ENCODE peak calls at places on chromosomes 13 and 19, in ten cellular contexts. E, G, H, B, Z, Q, P, Y, I and R are unnamed samples.

GRCh38 chr13:19587635-19588300 is 26.4 kb upstream of the TPTE2 start:
- DNase-seq in B (no peak), Q (no peak), H (no peak), Z (peak), P (no peak), Y (peak), G (no peak), E (peak), I (peak), R (no peak)

GRCh38 chr13:27791146-27791900 is 960 bp upstream of the GSX1 start:
- DNase-seq in H (no peak), E (peak), G (no peak), Z (no peak), B (no peak), I (no peak), Y (no peak), P (no peak), Q (no peak), R (no peak)

GRCh38 chr19:48754950-48755645 is at the start of gene FGF21:
- DNase-seq in P (peak), I (no peak), Z (no peak), E (no peak), Y (no peak), B (no peak), G (no peak), H (no peak), Q (no peak), R (no peak)

GRCh38 chr13:97252735-97253134 is 30.6 kb downstream of the MBNL2 start:
- DNase-seq in Z (no peak), E (no peak), Q (no peak), B (no peak), G (no peak), P (no peak), I (no peak), H (no peak), Y (no peak), R (no peak)

GRCh38 chr19:40716031-40716654 is 543 bp downstream of the COQ8B start:
- DNase-seq in E (peak), G (peak), B (peak), H (no peak), I (peak), Q (peak), Y (no peak), P (peak), Z (peak), R (peak)

GRCh38 chr13:112128052-112128610 is 61.2 kb downstream of the SOX1 start:
- DNase-seq in P (no peak), Z (no peak), Q (no peak), I (no peak), B (no peak), G (no peak), H (no peak), E (no peak), Y (no peak), R (no peak)

GRCh38 chr19:36265064-36265463 is 50.2 kb downstream of the ZNF146 start:
- DNase-seq in Q (no peak), B (no peak), I (no peak), G (no peak), Y (no peak), E (no peak), Z (no peak), H (no peak), P (no peak), R (no peak)

GRCh38 chr19:46745521-46746280 is at the start of gene FKRP:
- DNase-seq in H (no peak), G (no peak), Q (peak), B (peak), E (peak), I (peak), P (no peak), Y (no peak), Z (peak), R (no peak)

GRCh38 chr13:23159205-23159586 is 21.6 kb upstream of the SGCG start:
- DNase-seq in Y (peak), E (peak), P (peak), G (no peak), Z (peak), Q (peak), I (no peak), H (peak), B (no peak), R (no peak)

GRCh38 chr13:109725297-109725696 is 61.1 kb downstream of the IRS2 start:
- DNase-seq in H (no peak), E (no peak), P (no peak), Z (no peak), G (no peak), I (no peak), Q (no peak), B (no peak), Y (no peak), R (no peak)

GRCh38 chr19:49058592-49058991 is 1.0 kb upstream of the CGB7 start:
- DNase-seq in Y (peak), P (peak), Z (peak), G (no peak), Q (peak), E (peak), H (no peak), I (peak), B (no peak), R (no peak)

GRCh38 chr19:16509141-16510061 is 13.2 kb downstream of the C19orf44 start:
- DNase-seq in E (no peak), Y (peak), B (no peak), Z (no peak), P (no peak), G (no peak), H (no peak), I (no peak), Q (no peak), R (no peak)

GRCh38 chr13:72970301-72970880 is 88.4 kb upstream of the KLF5 start:
- DNase-seq in Y (no peak), B (no peak), G (no peak), E (no peak), P (no peak), Z (no peak), H (no peak), Q (no peak), I (no peak), R (no peak)

GRCh38 chr19:54560881-54561385 is 12.7 kb upstream of the LILRA2 start:
- DNase-seq in I (no peak), Y (no peak), P (no peak), Z (no peak), Q (no peak), E (no peak), H (no peak), B (no peak), G (no peak), R (no peak)